ENCODE peak calls at places on chromosomes 4 and X, in eight cellular contexts. O is foreskin fibroblast, M is NB4, A is stomach, P is neural progenitor cell, K is gastrocnemius medialis, H is AG04449, G is fibroblast of lung. Q is an unnamed sample.

GRCh38 chr4:176191974-176192373 is 3.4 kb downstream of the SPATA4 start:
- DNase-seq in O (peak; percentile 40), M (no peak), A (no peak), P (no peak), K (no peak), H (no peak), G (peak; percentile 34), Q (no peak)

GRCh38 chrX:88135735-88136134 is 611.3 kb upstream of the CPXCR1 start:
- DNase-seq in O (no peak), M (peak; percentile 7), A (no peak), P (no peak), K (no peak), H (no peak), G (no peak), Q (no peak)

GRCh38 chrX:1119275-1119674 is 93.2 kb downstream of the CRLF2 start:
- DNase-seq in O (no peak), M (no peak), A (no peak), P (no peak), K (no peak), H (no peak), G (no peak), Q (no peak)

GRCh38 chrX:37825225-37825842 is 22.0 kb downstream of the DYNLT3 start:
- DNase-seq in O (no peak), M (peak; percentile 73), A (peak; percentile 57), P (peak; percentile 40), K (no peak), H (no peak), G (no peak), Q (no peak)

GRCh38 chr4:6917445-6918241 is 8.0 kb downstream of the TBC1D14 start:
- DNase-seq in O (no peak), M (peak; percentile 91), A (peak; percentile 96), P (peak; percentile 62), K (peak; percentile 50), H (no peak), G (peak; percentile 38), Q (no peak)

GRCh38 chrX:23662853-23663252 is 4.4 kb upstream of the PRDX4 start:
- DNase-seq in O (peak; percentile 37), M (no peak), A (no peak), P (no peak), K (no peak), H (peak; percentile 34), G (peak; percentile 67), Q (peak; percentile 15)

GRCh38 chr4:139786494-139787354 is 121.1 kb downstream of the MGST2 start:
- DNase-seq in O (no peak), M (no peak), A (no peak), P (no peak), K (no peak), H (no peak), G (no peak), Q (no peak)

GRCh38 chrX:11430266-11430665 is 137.1 kb downstream of the AMELX start:
- DNase-seq in O (no peak), M (no peak), A (no peak), P (no peak), K (no peak), H (no peak), G (peak; percentile 14), Q (no peak)

GRCh38 chr4:1402516-1403101 is 3.6 kb downstream of the NKX1-1 start:
- DNase-seq in O (no peak), M (no peak), A (peak; percentile 17), P (no peak), K (no peak), H (no peak), G (no peak), Q (no peak)

GRCh38 chr4:1403591-1404572 is 2.4 kb downstream of the NKX1-1 start:
- DNase-seq in O (no peak), M (no peak), A (peak; percentile 17), P (no peak), K (no peak), H (no peak), G (no peak), Q (no peak)

GRCh38 chr4:1404573-1405248 is 1.5 kb downstream of the NKX1-1 start:
- DNase-seq in O (no peak), M (no peak), A (peak; percentile 13), P (no peak), K (no peak), H (no peak), G (no peak), Q (no peak)

GRCh38 chr4:1402021-1402515 is 4.2 kb downstream of the NKX1-1 start:
- DNase-seq in O (no peak), M (no peak), A (peak; percentile 9), P (no peak), K (no peak), H (no peak), G (no peak), Q (no peak)

GRCh38 chr4:1403177-1403583 is 3.1 kb downstream of the NKX1-1 start:
- DNase-seq in O (no peak), M (no peak), A (peak; percentile 18), P (no peak), K (no peak), H (no peak), G (no peak), Q (no peak)
- H3K4me3 ChIP-seq in O (no peak overlapping the region), M (no peak overlapping the region), A (no peak overlapping the region), P (no peak overlapping the region), K (no peak overlapping the region), H (no peak overlapping the region), G (no peak overlapping the region), Q (no peak overlapping the region)

GRCh38 chr4:149735796-149736195 is 79.8 kb downstream of the IQCM start:
- DNase-seq in O (peak; percentile 7), M (peak; percentile 4), A (no peak), P (no peak), K (no peak), H (no peak), G (no peak), Q (no peak)
- TF ChIP-seq CTCF in O (no peak), M (no peak), A (no peak), P (no peak), K (no peak), H (no peak), G (no peak), Q (no peak)

GRCh38 chrX:29648161-29648560 is 567.2 kb upstream of the MAGEB2 start:
- DNase-seq in O (no peak), M (no peak), A (no peak), P (no peak), K (no peak), H (no peak), G (no peak), Q (no peak)
- H3K4me3 ChIP-seq in O (no peak overlapping the region), M (no peak overlapping the region), A (no peak overlapping the region), P (no peak overlapping the region), K (no peak overlapping the region), H (no peak overlapping the region), G (no peak overlapping the region), Q (no peak overlapping the region)

GRCh38 chr4:47705326-47705981 is 132.4 kb downstream of the CORIN start:
- DNase-seq in O (no peak), M (peak; percentile 73), A (no peak), P (peak; percentile 42), K (no peak), H (no peak), G (peak; percentile 15), Q (no peak)
- TF ChIP-seq CTCF in O (peak; percentile 30), M (peak; percentile 34), A (no peak), P (peak; percentile 63), K (no peak), H (no peak), G (peak; percentile 48), Q (peak; percentile 31)

DNA sequence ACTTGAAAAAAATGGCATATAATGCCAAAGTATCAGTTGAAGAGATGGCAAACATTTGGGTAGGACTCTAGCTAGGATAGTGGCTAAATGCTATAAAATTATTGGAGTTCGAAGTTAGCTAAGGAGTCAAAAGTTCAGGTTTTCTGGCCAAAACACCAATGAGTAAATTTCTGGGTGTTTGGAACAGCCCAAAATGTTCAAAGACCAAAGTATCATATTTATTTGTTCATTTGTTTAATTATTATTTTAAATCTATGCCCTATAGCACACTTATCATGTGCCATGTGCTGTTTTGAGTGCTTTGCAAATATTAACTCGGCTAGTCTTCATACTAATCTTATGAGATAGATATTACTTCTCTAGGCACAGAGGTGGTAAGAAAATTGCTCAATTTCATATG is 285.5 kb downstream of the TEX13C start:
- DNase-seq in O (no peak), M (no peak), A (no peak), P (no peak), K (no peak), H (no peak), G (no peak), Q (no peak)
- H3K4me3 ChIP-seq in O (no peak overlapping the region), M (no peak overlapping the region), A (no peak overlapping the region), P (no peak overlapping the region), K (no peak overlapping the region), H (no peak overlapping the region), G (no peak overlapping the region), Q (no peak overlapping the region)